ENCODE peak calls at places on chromosomes 11 and 22, in eight cellular contexts. U, S, M, C, F, N, B and E are unnamed samples.

GRCh38 chr22:23223566-23224317 is 43.4 kb downstream of the BCR start:
- DNase-seq in U (no peak), S (no peak), M (no peak), C (no peak), F (no peak), N (no peak), B (no peak), E (peak; percentile 61)

GRCh38 chr22:23897320-23897719 is 3.1 kb downstream of the MIF start:
- DNase-seq in U (no peak), S (no peak), M (no peak), C (no peak), F (no peak), N (no peak), B (no peak), E (no peak)

GRCh38 chr11:1843098-1843473 is 4.3 kb downstream of the TNNI2 start:
- DNase-seq in U (no peak), S (no peak), M (no peak), C (no peak), F (no peak), N (no peak), B (no peak), E (no peak)

GRCh38 chr11:134499990-134500389 is 87.9 kb upstream of the B3GAT1 start:
- DNase-seq in U (no peak), S (no peak), M (no peak), C (no peak), F (no peak), N (no peak), B (no peak), E (no peak)

GRCh38 chr11:130403301-130403804 is 25.1 kb downstream of the ADAMTS8 start:
- DNase-seq in U (no peak), S (peak; percentile 71), M (peak; percentile 80), C (no peak), F (no peak), N (peak; percentile 86), B (no peak), E (peak; percentile 69)

GRCh38 chr11:76159983-76160661 is 46.2 kb downstream of the WNT11 start:
- DNase-seq in U (no peak), S (no peak), M (no peak), C (no peak), F (no peak), N (no peak), B (no peak), E (no peak)

GRCh38 chr11:45079943-45080719 is 66.3 kb upstream of the PRDM11 start:
- DNase-seq in U (no peak), S (no peak), M (peak; percentile 10), C (peak; percentile 60), F (peak; percentile 58), N (peak; percentile 20), B (peak; percentile 63), E (no peak)

GRCh38 chr11:120894207-120894989 is 129.5 kb upstream of the TBCEL start:
- DNase-seq in U (no peak), S (no peak), M (no peak), C (no peak), F (no peak), N (no peak), B (no peak), E (no peak)

GRCh38 chr22:41657709-41658108 is 31.0 kb downstream of the SNU13 start:
- DNase-seq in U (no peak), S (no peak), M (no peak), C (no peak), F (no peak), N (no peak), B (no peak), E (no peak)

GRCh38 chr22:47976219-47976618 is 1213.8 kb downstream of the TBC1D22A start:
- DNase-seq in U (no peak), S (no peak), M (no peak), C (no peak), F (no peak), N (no peak), B (no peak), E (no peak)

GRCh38 chr22:45919504-45920286 is 57.3 kb downstream of the WNT7B start:
- DNase-seq in U (no peak), S (no peak), M (peak; percentile 64), C (no peak), F (no peak), N (no peak), B (no peak), E (no peak)

GRCh38 chr11:31340903-31341572 is 28.5 kb downstream of the DCDC1 start:
- DNase-seq in U (no peak), S (no peak), M (peak; percentile 25), C (no peak), F (no peak), N (peak; percentile 15), B (peak; percentile 32), E (no peak)

GRCh38 chr22:41341990-41342389 is 39.8 kb upstream of the TEF start:
- DNase-seq in U (no peak), S (no peak), M (peak; percentile 38), C (no peak), F (peak; percentile 37), N (peak; percentile 42), B (peak; percentile 77), E (no peak)